ENCODE peak calls at places on chromosomes 5 and 9, in nine cellular contexts. One of them, this sample, is unnamed.

GRCh38 chr9:134913041-134913712 is 4.5 kb downstream of the FCN1 start:
- DNase-seq in activated CD8-positive, alpha-beta memory T cell treated with anti-CD3 and anti-CD28 coated beads for 24 hours: peak; percentile 47
- DNase-seq in RCC 7860: no peak
- DNase-seq in activated T-cell treated with anti-CD3 and anti-CD28 coated beads, Interleukin-2, amount 50 U/mL, for 24 hours: no peak
- DNase-seq in islet precursor cell: peak; percentile 38
- DNase-seq in HuH-7: no peak
- DNase-seq in posterior cingulate gyrus: no peak
- DNase-seq in brain microvascular endothelial cell: no peak
- DNase-seq in GM12891: no peak
- DNase-seq in this sample: no peak

GRCh38 chr9:32218100-32218767 is 166.2 kb upstream of the ACO1 start:
- DNase-seq in activated CD8-positive, alpha-beta memory T cell treated with anti-CD3 and anti-CD28 coated beads for 24 hours: no peak
- DNase-seq in RCC 7860: no peak
- DNase-seq in activated T-cell treated with anti-CD3 and anti-CD28 coated beads, Interleukin-2, amount 50 U/mL, for 24 hours: no peak
- DNase-seq in islet precursor cell: no peak
- DNase-seq in HuH-7: no peak
- DNase-seq in posterior cingulate gyrus: no peak
- DNase-seq in brain microvascular endothelial cell: no peak
- DNase-seq in GM12891: peak; percentile 6
- DNase-seq in this sample: no peak

GRCh38 chr5:42875211-42875610 is 63.5 kb upstream of the SELENOP start:
- DNase-seq in activated CD8-positive, alpha-beta memory T cell treated with anti-CD3 and anti-CD28 coated beads for 24 hours: no peak
- DNase-seq in RCC 7860: no peak
- DNase-seq in activated T-cell treated with anti-CD3 and anti-CD28 coated beads, Interleukin-2, amount 50 U/mL, for 24 hours: no peak
- DNase-seq in islet precursor cell: no peak
- DNase-seq in HuH-7: no peak
- DNase-seq in posterior cingulate gyrus: no peak
- DNase-seq in brain microvascular endothelial cell: no peak
- DNase-seq in GM12891: no peak
- DNase-seq in this sample: no peak

GRCh38 chr5:159913481-159913880 is 2.8 kb upstream of the ADRA1B start:
- DNase-seq in activated CD8-positive, alpha-beta memory T cell treated with anti-CD3 and anti-CD28 coated beads for 24 hours: no peak
- DNase-seq in RCC 7860: no peak
- DNase-seq in activated T-cell treated with anti-CD3 and anti-CD28 coated beads, Interleukin-2, amount 50 U/mL, for 24 hours: no peak
- DNase-seq in islet precursor cell: peak; percentile 16
- DNase-seq in HuH-7: no peak
- DNase-seq in posterior cingulate gyrus: no peak
- DNase-seq in brain microvascular endothelial cell: peak; percentile 43
- DNase-seq in GM12891: no peak
- DNase-seq in this sample: no peak

GRCh38 chr9:129146441-129146933 is 31.6 kb downstream of the IER5L start:
- DNase-seq in activated CD8-positive, alpha-beta memory T cell treated with anti-CD3 and anti-CD28 coated beads for 24 hours: no peak
- DNase-seq in RCC 7860: peak; percentile 27
- DNase-seq in activated T-cell treated with anti-CD3 and anti-CD28 coated beads, Interleukin-2, amount 50 U/mL, for 24 hours: no peak
- DNase-seq in islet precursor cell: no peak
- DNase-seq in HuH-7: no peak
- DNase-seq in posterior cingulate gyrus: no peak
- DNase-seq in brain microvascular endothelial cell: no peak
- DNase-seq in GM12891: no peak
- DNase-seq in this sample: no peak

GRCh38 chr5:57219386-57219785 is 45.5 kb downstream of the GPBP1 start:
- DNase-seq in activated CD8-positive, alpha-beta memory T cell treated with anti-CD3 and anti-CD28 coated beads for 24 hours: no peak
- DNase-seq in RCC 7860: no peak
- DNase-seq in activated T-cell treated with anti-CD3 and anti-CD28 coated beads, Interleukin-2, amount 50 U/mL, for 24 hours: no peak
- DNase-seq in islet precursor cell: no peak
- DNase-seq in HuH-7: peak; percentile 10
- DNase-seq in posterior cingulate gyrus: no peak
- DNase-seq in brain microvascular endothelial cell: no peak
- DNase-seq in GM12891: no peak
- DNase-seq in this sample: no peak

GRCh38 chr9:116870566-116870965 is 183.5 kb downstream of the TRIM32 start:
- DNase-seq in activated CD8-positive, alpha-beta memory T cell treated with anti-CD3 and anti-CD28 coated beads for 24 hours: no peak
- DNase-seq in RCC 7860: peak; percentile 100
- DNase-seq in activated T-cell treated with anti-CD3 and anti-CD28 coated beads, Interleukin-2, amount 50 U/mL, for 24 hours: no peak
- DNase-seq in islet precursor cell: peak; percentile 98
- DNase-seq in HuH-7: no peak
- DNase-seq in posterior cingulate gyrus: no peak
- DNase-seq in brain microvascular endothelial cell: no peak
- DNase-seq in GM12891: no peak
- DNase-seq in this sample: no peak

GRCh38 chr5:172110260-172110815 is 77.7 kb downstream of the STK10 start:
- DNase-seq in activated CD8-positive, alpha-beta memory T cell treated with anti-CD3 and anti-CD28 coated beads for 24 hours: no peak
- DNase-seq in RCC 7860: no peak
- DNase-seq in activated T-cell treated with anti-CD3 and anti-CD28 coated beads, Interleukin-2, amount 50 U/mL, for 24 hours: no peak
- DNase-seq in islet precursor cell: no peak
- DNase-seq in HuH-7: no peak
- DNase-seq in posterior cingulate gyrus: no peak
- DNase-seq in brain microvascular endothelial cell: no peak
- DNase-seq in GM12891: no peak
- DNase-seq in this sample: no peak

GRCh38 chr5:10454591-10455272 is 13.1 kb downstream of the ROPN1L start:
- DNase-seq in activated CD8-positive, alpha-beta memory T cell treated with anti-CD3 and anti-CD28 coated beads for 24 hours: no peak
- DNase-seq in RCC 7860: peak; percentile 75
- DNase-seq in activated T-cell treated with anti-CD3 and anti-CD28 coated beads, Interleukin-2, amount 50 U/mL, for 24 hours: no peak
- DNase-seq in islet precursor cell: peak; percentile 70
- DNase-seq in HuH-7: no peak
- DNase-seq in posterior cingulate gyrus: no peak
- DNase-seq in brain microvascular endothelial cell: peak; percentile 60
- DNase-seq in GM12891: no peak
- DNase-seq in this sample: no peak

GRCh38 chr5:62790348-62790747 is 211.7 kb downstream of the LRRC70 start:
- DNase-seq in activated CD8-positive, alpha-beta memory T cell treated with anti-CD3 and anti-CD28 coated beads for 24 hours: no peak
- DNase-seq in RCC 7860: no peak
- DNase-seq in activated T-cell treated with anti-CD3 and anti-CD28 coated beads, Interleukin-2, amount 50 U/mL, for 24 hours: no peak
- DNase-seq in islet precursor cell: no peak
- DNase-seq in HuH-7: peak; percentile 45
- DNase-seq in posterior cingulate gyrus: no peak
- DNase-seq in brain microvascular endothelial cell: no peak
- DNase-seq in GM12891: no peak
- DNase-seq in this sample: no peak

GRCh38 chr9:99075246-99075912 is 29.5 kb upstream of the TGFBR1 start:
- DNase-seq in activated CD8-positive, alpha-beta memory T cell treated with anti-CD3 and anti-CD28 coated beads for 24 hours: no peak
- DNase-seq in RCC 7860: no peak
- DNase-seq in activated T-cell treated with anti-CD3 and anti-CD28 coated beads, Interleukin-2, amount 50 U/mL, for 24 hours: no peak
- DNase-seq in islet precursor cell: peak; percentile 74
- DNase-seq in HuH-7: no peak
- DNase-seq in posterior cingulate gyrus: no peak
- DNase-seq in brain microvascular endothelial cell: peak; percentile 76
- DNase-seq in GM12891: no peak
- DNase-seq in this sample: no peak